ENCODE peak calls at places on chromosomes 12 and 14, in seven cellular contexts. H is K562, X is esophagus squamous epithelium, N is Peyer's patch, D is HepG2, Q is H1, V is GM12878. C is an unnamed sample. For H3K27me3, the result is how much of the 10 kb centered on the place peaks cover.

GRCh38 chr14:77324816-77325745 is 4.2 kb downstream of the GSTZ1 start:
- DNase-seq in H (no peak), X (no peak), N (no peak), D (no peak), Q (no peak), V (no peak), C (no peak)

GRCh38 chr14:105455766-105456660 is 18.6 kb upstream of the CRIP2 start:
- DNase-seq in H (no peak), X (no peak), N (peak), D (no peak), Q (no peak), V (no peak), C (no peak)

GRCh38 chr12:124774054-124774461 is 89.6 kb downstream of the SCARB1 start:
- DNase-seq in H (no peak), X (no peak), N (no peak), D (no peak), Q (no peak), V (no peak), C (no peak)

GRCh38 chr12:67981236-67982164 is 7.7 kb upstream of the IFNG-AS1 start:
- DNase-seq in H (no peak), X (no peak), N (no peak), D (no peak), Q (no peak), V (no peak), C (no peak)

GRCh38 chr14:95515523-95516517 is 630 bp downstream of the SYNE3 start:
- DNase-seq in H (peak), X (no peak), N (peak), D (peak), Q (peak), V (no peak), C (peak)

GRCh38 chr14:81981311-81981675 is 447.6 kb upstream of the SEL1L start:
- DNase-seq in H (no peak), X (no peak), N (no peak), D (no peak), Q (no peak), V (no peak), C (no peak)

GRCh38 chr12:132734206-132734605 is 23.6 kb downstream of the PGAM5 start:
- DNase-seq in H (no peak), X (no peak), N (no peak), D (no peak), Q (no peak), V (no peak), C (no peak)

GRCh38 chr14:72878746-72879145 is 15.2 kb downstream of the DPF3 start:
- DNase-seq in H (no peak), X (no peak), N (no peak), D (no peak), Q (no peak), V (no peak), C (no peak)

GRCh38 chr14:99602054-99602787 is 1.8 kb downstream of the CCDC85C start:
- DNase-seq in H (peak), X (no peak), N (peak), D (peak), Q (no peak), V (no peak), C (peak)

GRCh38 chr12:90250041-90250440 is 541.4 kb upstream of the ATP2B1 start:
- DNase-seq in H (no peak), X (no peak), N (no peak), D (no peak), Q (no peak), V (no peak), C (peak)

GRCh38 chr12:121535150-121536057 is 45.4 kb downstream of the KDM2B start:
- DNase-seq in H (no peak), X (no peak), N (no peak), D (no peak), Q (no peak), V (no peak), C (no peak)

GRCh38 chr14:35205737-35206136 is 83.4 kb downstream of the PRORP start:
- DNase-seq in H (no peak), X (no peak), N (no peak), D (no peak), Q (no peak), V (no peak), C (no peak)

GRCh38 chr14:103522649-103523582 is at the start of gene CKB:
- DNase-seq in H (peak), X (no peak), N (no peak), D (no peak), Q (peak), V (no peak), C (peak)

GRCh38 chr14:99872786-99873440 is 79.7 kb downstream of the EML1 start:
- DNase-seq in H (no peak), X (no peak), N (no peak), D (no peak), Q (peak), V (no peak), C (no peak)

GRCh38 chr14:28294834-28295440 is 471.6 kb upstream of the FOXG1 start:
- DNase-seq in H (peak), X (no peak), N (no peak), D (peak), Q (no peak), V (no peak), C (no peak)

GRCh38 chr12:131388164-131388795 is 322.6 kb upstream of the SFSWAP start:
- DNase-seq in H (no peak), X (no peak), N (no peak), D (no peak), Q (no peak), V (no peak), C (no peak)

GRCh38 chr12:31431721-31432120 is 105.8 kb upstream of the SINHCAF start:
- DNase-seq in H (no peak), X (no peak), N (no peak), D (peak), Q (peak), V (no peak), C (no peak)

GRCh38 chr12:67833602-67834001 is 155.6 kb upstream of the IFNG-AS1 start:
- DNase-seq in H (no peak), X (no peak), N (no peak), D (no peak), Q (no peak), V (no peak), C (no peak)

GRCh38 chr12:12557733-12558132 is 4.9 kb downstream of the DUSP16 start:
- DNase-seq in H (no peak), X (no peak), N (no peak), D (no peak), Q (no peak), V (no peak), C (no peak)

GRCh38 chr12:69052613-69053408 is 119.8 kb upstream of the CPM start:
- DNase-seq in H (no peak), X (no peak), N (no peak), D (peak), Q (no peak), V (peak), C (no peak)

GRCh38 chr14:97024300-97024699 is 227.1 kb downstream of the VRK1 start:
- DNase-seq in H (no peak), X (no peak), N (no peak), D (no peak), Q (no peak), V (no peak), C (no peak)

GRCh38 chr12:76101739-76102385 is 17.4 kb upstream of the NAP1L1 start:
- DNase-seq in H (no peak), X (no peak), N (no peak), D (no peak), Q (peak), V (no peak), C (no peak)

GRCh38 chr14:102602421-102603292 is 10.2 kb downstream of the RCOR1 start:
- DNase-seq in H (no peak), X (no peak), N (peak), D (no peak), Q (no peak), V (no peak), C (peak)

GRCh38 chr14:69956970-69957369 is 77.8 kb downstream of the SMOC1 start:
- DNase-seq in H (no peak), X (no peak), N (no peak), D (no peak), Q (no peak), V (no peak), C (no peak)

GRCh38 chr14:80269338-80269935 is 58.1 kb upstream of the DIO2 start:
- DNase-seq in H (no peak), X (no peak), N (no peak), D (no peak), Q (no peak), V (no peak), C (no peak)

GRCh38 chr12:65123435-65124063 is 2.4 kb upstream of the WIF1 start:
- DNase-seq in H (peak), X (no peak), N (no peak), D (peak), Q (no peak), V (peak), C (no peak)

GRCh38 chr12:6161124-6161882 is 36.8 kb upstream of the VWF start:
- DNase-seq in H (no peak), X (no peak), N (no peak), D (no peak), Q (no peak), V (no peak), C (no peak)

GRCh38 chr14:20417250-20418186 is 4.2 kb upstream of the TEP1 start:
- DNase-seq in H (no peak), X (no peak), N (peak), D (peak), Q (no peak), V (no peak), C (no peak)

GRCh38 chr12:10140001-10140400 is 10.0 kb upstream of the CLEC7A start:
- DNase-seq in H (peak), X (no peak), N (no peak), D (peak), Q (no peak), V (peak), C (peak)

GRCh38 chr14:28630100-28630499 is 136.5 kb upstream of the FOXG1 start:
- DNase-seq in H (no peak), X (no peak), N (no peak), D (no peak), Q (no peak), V (no peak), C (no peak)

GRCh38 chr14:68816183-68816942 is 23.5 kb upstream of the ZFP36L1 start:
- DNase-seq in H (peak), X (peak), N (peak), D (peak), Q (peak), V (no peak), C (peak)

GRCh38 chr12:48961801-48962200 is 4.5 kb upstream of the ARF3 start:
- DNase-seq in H (no peak), X (no peak), N (no peak), D (no peak), Q (no peak), V (no peak), C (no peak)

GRCh38 chr12:96882862-96883261 is 24.2 kb upstream of the NEDD1 start:
- DNase-seq in H (no peak), X (no peak), N (no peak), D (no peak), Q (no peak), V (no peak), C (no peak)

GRCh38 chr14:68807148-68807600 is 14.3 kb upstream of the ZFP36L1 start:
- DNase-seq in H (peak), X (no peak), N (peak), D (peak), Q (peak), V (no peak), C (peak)

GRCh38 chr14:74955229-74955999 is at the start of gene PGF:
- DNase-seq in H (peak), X (no peak), N (peak), D (no peak), Q (peak), V (no peak), C (peak)
- TF ChIP-seq POLR2A in H (no peak), X (peak), N (peak), D (no peak), Q (no peak), V (no peak), C (peak)

GRCh38 chr12:105223884-105224283 is 12.1 kb downstream of the APPL2 start:
- DNase-seq in H (no peak), X (no peak), N (no peak), D (no peak), Q (no peak), V (no peak), C (no peak)

GRCh38 chr12:105224399-105224798 is 11.6 kb downstream of the APPL2 start:
- DNase-seq in H (no peak), X (no peak), N (no peak), D (no peak), Q (no peak), V (no peak), C (no peak)

GRCh38 chr12:105226219-105226618 is 9.8 kb downstream of the APPL2 start:
- DNase-seq in H (peak), X (no peak), N (no peak), D (no peak), Q (no peak), V (no peak), C (peak)

GRCh38 chr12:105223358-105223840 is 12.6 kb downstream of the APPL2 start:
- DNase-seq in H (no peak), X (no peak), N (no peak), D (no peak), Q (no peak), V (no peak), C (no peak)

GRCh38 chr12:105225505-105225904 is 10.5 kb downstream of the APPL2 start:
- DNase-seq in H (no peak), X (no peak), N (no peak), D (no peak), Q (no peak), V (no peak), C (no peak)
- H3K27me3 ChIP-seq in H (under half), X (under half), N (under half), D (under half), Q (under half), V (under half), C (under half)

DNA sequence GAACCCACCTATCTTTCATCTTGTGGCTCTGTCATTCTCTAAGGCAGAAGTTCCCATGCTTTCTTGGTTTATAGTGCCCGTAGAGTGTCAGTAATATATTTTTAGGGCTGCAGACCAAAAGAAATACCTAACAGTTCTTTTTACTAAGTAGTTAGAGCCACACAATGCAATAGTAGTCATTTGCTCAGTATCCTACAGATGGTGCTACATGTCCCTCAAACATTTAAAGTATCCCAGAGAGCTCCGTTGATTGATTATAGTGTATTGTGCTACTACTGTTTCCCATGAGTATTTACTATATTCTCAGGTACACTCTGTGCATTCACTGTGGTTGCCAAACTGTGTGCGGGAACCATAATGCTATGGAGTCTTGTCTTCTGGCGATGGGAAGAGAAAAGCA is 4.7 kb upstream of the PLBD1 start:
- DNase-seq in H (no peak), X (no peak), N (no peak), D (no peak), Q (no peak), V (no peak), C (no peak)
- TF ChIP-seq CTCF in H (no peak), X (no peak), N (peak), D (no peak), Q (no peak), V (peak), C (no peak)

GRCh38 chr14:75700295-75700694 is 39.2 kb downstream of the TTLL5 start:
- DNase-seq in H (no peak), X (no peak), N (no peak), D (no peak), Q (no peak), V (no peak), C (peak)
- TF ChIP-seq POLR2A in H (no peak), X (no peak), N (no peak), D (no peak), Q (no peak), V (no peak), C (no peak)

GRCh38 chr12:3355378-3355900 is 135.6 kb upstream of the PRMT8 start:
- DNase-seq in H (no peak), X (no peak), N (no peak), D (no peak), Q (no peak), V (no peak), C (no peak)

GRCh38 chr12:3351731-3352130 is 139.3 kb upstream of the PRMT8 start:
- DNase-seq in H (no peak), X (no peak), N (no peak), D (no peak), Q (no peak), V (no peak), C (no peak)

GRCh38 chr12:3354586-3354985 is 136.4 kb upstream of the PRMT8 start:
- DNase-seq in H (no peak), X (no peak), N (no peak), D (no peak), Q (no peak), V (no peak), C (no peak)

GRCh38 chr12:3352230-3352629 is 138.8 kb upstream of the PRMT8 start:
- DNase-seq in H (no peak), X (no peak), N (no peak), D (no peak), Q (no peak), V (no peak), C (no peak)

GRCh38 chr12:3353621-3354020 is 137.4 kb upstream of the PRMT8 start:
- DNase-seq in H (no peak), X (no peak), N (no peak), D (no peak), Q (no peak), V (no peak), C (no peak)
- H3K27me3 ChIP-seq in H (under half), X (half or more), N (under half), D (half or more), Q (under half), V (under half), C (under half)

DNA sequence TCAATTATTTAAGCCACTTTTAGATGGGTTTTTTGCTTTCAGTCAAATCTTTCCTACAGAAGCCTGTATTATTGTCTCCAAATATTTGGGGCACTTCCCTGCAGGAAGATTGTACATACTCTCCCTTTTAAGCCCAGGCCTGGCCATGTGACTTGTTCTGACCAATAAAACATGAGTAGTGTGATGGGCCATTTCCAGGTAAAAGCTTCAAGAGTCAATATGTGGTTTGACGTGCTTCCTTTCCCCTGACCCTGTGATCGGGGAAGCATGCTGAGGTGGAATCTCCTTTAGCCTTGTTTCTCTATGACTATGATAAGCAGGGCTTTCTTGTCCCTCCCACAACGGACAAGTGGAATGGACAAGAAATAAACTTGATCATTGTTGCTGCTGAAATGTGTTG is 14.2 kb upstream of the NIN start:
- DNase-seq in H (no peak), X (no peak), N (no peak), D (no peak), Q (no peak), V (no peak), C (no peak)
- TF ChIP-seq CTCF in H (no peak), X (no peak), N (no peak), D (no peak), Q (no peak), V (no peak), C (no peak)

GRCh38 chr12:47041327-47041726 is 38.1 kb upstream of the PCED1B start:
- DNase-seq in H (no peak), X (no peak), N (no peak), D (no peak), Q (no peak), V (no peak), C (no peak)

GRCh38 chr12:47038270-47038748 is 41.1 kb upstream of the PCED1B start:
- DNase-seq in H (no peak), X (no peak), N (no peak), D (no peak), Q (no peak), V (no peak), C (no peak)

GRCh38 chr12:47035459-47035858 is 44.0 kb upstream of the PCED1B start:
- DNase-seq in H (no peak), X (no peak), N (no peak), D (no peak), Q (no peak), V (no peak), C (no peak)

GRCh38 chr12:47039756-47040155 is 39.7 kb upstream of the PCED1B start:
- DNase-seq in H (no peak), X (no peak), N (no peak), D (no peak), Q (no peak), V (no peak), C (no peak)

DNA sequence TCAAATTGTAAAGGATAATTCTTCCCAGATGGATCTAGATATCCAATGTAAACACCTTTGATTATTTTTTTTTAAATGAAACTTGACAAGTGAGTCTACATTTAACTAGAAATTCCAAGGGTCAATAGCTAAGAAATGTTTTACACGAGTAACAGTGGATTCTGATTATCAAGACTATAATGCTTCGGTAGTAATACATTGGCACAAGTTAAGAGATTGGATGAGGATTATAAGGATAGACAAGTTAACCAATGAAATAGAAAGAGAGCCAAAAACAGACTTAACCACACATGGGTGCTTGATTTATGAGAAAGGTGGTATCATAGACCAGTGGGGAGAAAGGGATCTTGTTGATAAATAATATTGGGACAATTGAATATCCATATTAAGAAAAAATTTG is 40.3 kb upstream of the PCED1B start:
- DNase-seq in H (no peak), X (no peak), N (no peak), D (no peak), Q (no peak), V (no peak), C (no peak)
- TF ChIP-seq POLR2A in H (no peak), X (no peak), N (no peak), D (no peak), Q (no peak), V (no peak), C (no peak)